ENCODE peak calls at places on chromosome 7, in four cellular contexts. One of them, this sample, is unnamed.

GRCh38 chr7:155166673-155167370 is 96.7 kb downstream of the HTR5A start:
- DNase-seq in fibroblast of lung: peak; percentile 99
- DNase-seq in SK-N-SH: no peak
- DNase-seq in PC-9: peak; percentile 41
- DNase-seq in this sample: no peak

GRCh38 chr7:120334475-120334874 is 61.5 kb downstream of the KCND2 start:
- DNase-seq in PC-9: no peak
- DNase-seq in SK-N-SH: no peak
- DNase-seq in fibroblast of lung: no peak
- DNase-seq in this sample: no peak

GRCh38 chr7:94514140-94514889 is 4.7 kb downstream of the CASD1 start:
- DNase-seq in PC-9: no peak
- DNase-seq in fibroblast of lung: no peak
- DNase-seq in SK-N-SH: no peak
- DNase-seq in this sample: no peak

GRCh38 chr7:20393021-20394015 is 62.6 kb downstream of the ITGB8 start:
- DNase-seq in fibroblast of lung: no peak
- DNase-seq in PC-9: no peak
- DNase-seq in SK-N-SH: no peak
- DNase-seq in this sample: no peak

GRCh38 chr7:125695631-125696030 is 766.0 kb upstream of the POT1 start:
- DNase-seq in PC-9: no peak
- DNase-seq in fibroblast of lung: no peak
- DNase-seq in SK-N-SH: peak; percentile 45
- DNase-seq in this sample: no peak

GRCh38 chr7:141276031-141276430 is 202.2 kb downstream of the TMEM178B start:
- DNase-seq in fibroblast of lung: no peak
- DNase-seq in SK-N-SH: no peak
- DNase-seq in PC-9: no peak
- DNase-seq in this sample: no peak

GRCh38 chr7:154928136-154929005 is 74.6 kb downstream of the PAXIP1 start:
- DNase-seq in SK-N-SH: peak; percentile 58
- DNase-seq in fibroblast of lung: peak; percentile 98
- DNase-seq in PC-9: peak; percentile 50
- DNase-seq in this sample: no peak

GRCh38 chr7:101877882-101878591 is 60.6 kb downstream of the CUX1 start:
- DNase-seq in PC-9: no peak
- DNase-seq in fibroblast of lung: no peak
- DNase-seq in SK-N-SH: no peak
- DNase-seq in this sample: no peak

DNA sequence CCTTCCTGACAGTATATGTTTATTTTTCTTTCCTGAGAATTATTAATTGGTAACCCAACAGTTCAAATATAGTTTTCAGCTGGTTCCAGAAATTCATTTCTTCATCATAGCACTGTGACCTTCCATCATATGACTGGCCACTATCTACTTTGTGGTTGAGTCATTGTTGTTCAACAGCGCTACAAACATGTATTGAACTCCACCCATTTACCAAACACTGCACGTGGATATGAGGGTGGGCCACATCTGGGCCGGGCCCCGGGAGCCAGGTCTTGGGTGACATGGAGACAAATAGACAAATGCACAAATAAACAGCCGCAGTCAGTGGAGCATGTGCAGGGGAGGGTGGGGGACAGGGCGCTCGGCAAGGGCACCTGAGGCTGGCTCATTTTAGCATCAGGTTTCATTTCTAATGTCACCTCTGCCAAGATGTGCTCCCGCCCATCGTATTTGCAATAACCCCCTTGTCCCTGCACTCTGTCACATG is 24.0 kb upstream of the EEPD1 start:
- DNase-seq in SK-N-SH: no peak
- DNase-seq in PC-9: peak; percentile 71
- DNase-seq in fibroblast of lung: peak; percentile 94
- DNase-seq in this sample: no peak
- H2AFZ ChIP-seq in SK-N-SH: no peak overlapping the region
- H2AFZ ChIP-seq in PC-9: peak overlapping the region; percentile 66
- H2AFZ ChIP-seq in fibroblast of lung: no peak overlapping the region
- H2AFZ ChIP-seq in this sample: no peak overlapping the region

DNA sequence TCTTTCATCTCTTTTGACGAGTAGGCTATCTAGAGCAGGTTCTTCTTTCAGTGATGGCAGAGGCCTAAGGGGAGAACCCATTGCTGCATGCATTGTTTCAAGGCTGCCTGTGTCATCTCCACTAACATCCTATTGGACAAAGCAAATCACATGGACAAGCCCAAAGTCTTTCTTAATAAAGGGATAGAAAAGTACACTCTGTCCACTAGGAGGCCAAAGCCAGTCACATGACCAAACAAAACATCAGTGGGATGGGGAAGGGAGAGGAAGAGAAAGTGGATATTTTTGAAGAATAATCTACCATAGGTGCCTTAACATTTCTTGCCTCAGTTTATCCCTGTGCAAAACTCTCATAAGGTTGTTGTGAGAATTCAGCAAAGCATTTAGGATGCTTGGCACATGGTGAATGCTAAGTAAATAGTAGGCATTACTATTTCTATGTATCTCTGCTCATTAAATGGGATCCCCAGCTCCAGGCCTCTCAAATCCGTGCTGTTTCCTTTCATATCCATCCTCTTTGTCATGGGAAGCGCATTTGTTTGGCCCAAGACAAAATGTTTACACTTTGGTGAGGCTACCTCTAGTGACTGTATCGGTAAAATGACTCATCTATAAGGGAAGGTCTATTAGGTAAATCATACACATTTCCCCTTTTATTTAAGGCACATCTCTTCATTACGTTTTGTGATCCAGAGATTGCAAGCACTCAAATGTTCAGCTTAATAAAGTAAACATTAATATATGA is 16.7 kb upstream of the CADPS2 start:
- DNase-seq in SK-N-SH: peak; percentile 22
- DNase-seq in PC-9: no peak
- DNase-seq in fibroblast of lung: no peak
- DNase-seq in this sample: no peak
- H2AFZ ChIP-seq in SK-N-SH: no peak overlapping the region
- H2AFZ ChIP-seq in PC-9: no peak overlapping the region
- H2AFZ ChIP-seq in fibroblast of lung: no peak overlapping the region
- H2AFZ ChIP-seq in this sample: no peak overlapping the region

DNA sequence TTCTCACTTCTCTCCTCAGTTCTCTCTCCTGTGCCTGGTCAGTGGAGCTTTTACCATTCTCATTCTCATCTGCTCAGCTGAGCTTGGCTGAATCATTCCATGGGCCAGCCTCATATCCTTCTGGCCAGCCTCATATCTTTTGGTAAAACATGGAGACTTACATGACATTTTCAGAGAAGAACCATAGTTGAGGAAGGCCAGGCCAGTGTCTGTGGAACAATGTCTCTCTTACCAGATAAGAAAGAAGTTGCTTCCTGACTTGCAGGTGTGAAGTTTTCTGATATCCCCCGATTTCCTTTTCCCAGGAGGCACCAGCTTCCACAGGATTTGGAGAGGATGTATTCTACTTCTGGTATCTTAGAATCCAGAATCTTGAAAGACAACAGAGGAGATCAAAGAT is 24.7 kb downstream of the ST7 start:
- DNase-seq in fibroblast of lung: no peak
- DNase-seq in PC-9: no peak
- DNase-seq in SK-N-SH: no peak
- DNase-seq in this sample: no peak
- H2AFZ ChIP-seq in fibroblast of lung: no peak overlapping the region
- H2AFZ ChIP-seq in PC-9: no peak overlapping the region
- H2AFZ ChIP-seq in SK-N-SH: no peak overlapping the region
- H2AFZ ChIP-seq in this sample: no peak overlapping the region

GRCh38 chr7:44217133-44217714 is 16.4 kb downstream of the YKT6 start:
- DNase-seq in SK-N-SH: peak; percentile 41
- DNase-seq in fibroblast of lung: no peak
- DNase-seq in PC-9: no peak
- DNase-seq in this sample: no peak

GRCh38 chr7:44215531-44215930 is 14.8 kb downstream of the YKT6 start:
- DNase-seq in fibroblast of lung: no peak
- DNase-seq in PC-9: no peak
- DNase-seq in SK-N-SH: peak; percentile 38
- DNase-seq in this sample: no peak

GRCh38 chr7:44217852-44218402 is 17.1 kb downstream of the YKT6 start:
- DNase-seq in fibroblast of lung: no peak
- DNase-seq in PC-9: no peak
- DNase-seq in SK-N-SH: peak; percentile 43
- DNase-seq in this sample: no peak

GRCh38 chr7:44216521-44217030 is 15.8 kb downstream of the YKT6 start:
- DNase-seq in SK-N-SH: peak; percentile 56
- DNase-seq in fibroblast of lung: no peak
- DNase-seq in PC-9: no peak
- DNase-seq in this sample: peak; percentile 28

DNA sequence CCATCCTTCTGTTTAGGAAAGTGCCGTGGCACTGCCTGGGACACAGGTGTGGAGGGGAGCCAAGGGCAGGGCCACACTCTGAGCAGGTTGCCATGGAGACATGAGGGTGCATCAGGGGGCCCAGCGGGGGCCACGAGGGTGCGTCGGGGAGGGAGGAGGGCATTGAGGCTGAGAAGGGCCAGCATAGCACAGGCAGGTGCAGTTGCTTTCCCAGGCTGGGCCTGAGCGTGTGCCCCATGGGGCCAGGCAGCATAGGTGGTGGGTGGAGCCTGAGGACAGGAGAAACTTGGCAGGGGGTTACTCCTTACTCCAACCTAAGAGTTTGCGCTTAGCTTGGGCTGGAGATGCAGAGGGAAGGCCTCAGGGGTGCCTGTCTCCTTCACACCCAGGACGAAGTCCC is 15.2 kb downstream of the YKT6 start:
- DNase-seq in fibroblast of lung: no peak
- DNase-seq in SK-N-SH: peak; percentile 32
- DNase-seq in PC-9: no peak
- DNase-seq in this sample: no peak
- H2AFZ ChIP-seq in fibroblast of lung: no peak overlapping the region
- H2AFZ ChIP-seq in SK-N-SH: no peak overlapping the region
- H2AFZ ChIP-seq in PC-9: no peak overlapping the region
- H2AFZ ChIP-seq in this sample: no peak overlapping the region

GRCh38 chr7:99194301-99194700 is 13.6 kb downstream of the KPNA7 start:
- DNase-seq in SK-N-SH: no peak
- DNase-seq in fibroblast of lung: no peak
- DNase-seq in PC-9: no peak
- DNase-seq in this sample: no peak

GRCh38 chr7:99197498-99197897 is 10.4 kb downstream of the KPNA7 start:
- DNase-seq in PC-9: no peak
- DNase-seq in fibroblast of lung: no peak
- DNase-seq in SK-N-SH: no peak
- DNase-seq in this sample: no peak

GRCh38 chr7:99196536-99197288 is 11.2 kb downstream of the KPNA7 start:
- DNase-seq in SK-N-SH: no peak
- DNase-seq in fibroblast of lung: peak; percentile 19
- DNase-seq in PC-9: no peak
- DNase-seq in this sample: no peak

GRCh38 chr7:99193527-99194214 is 14.2 kb downstream of the KPNA7 start:
- DNase-seq in fibroblast of lung: peak; percentile 8
- DNase-seq in SK-N-SH: no peak
- DNase-seq in PC-9: no peak
- DNase-seq in this sample: no peak

GRCh38 chr7:99195867-99196266 is 12.0 kb downstream of the KPNA7 start:
- DNase-seq in PC-9: no peak
- DNase-seq in fibroblast of lung: no peak
- DNase-seq in SK-N-SH: no peak
- DNase-seq in this sample: no peak
- H2AFZ ChIP-seq in PC-9: no peak overlapping the region
- H2AFZ ChIP-seq in fibroblast of lung: no peak overlapping the region
- H2AFZ ChIP-seq in SK-N-SH: no peak overlapping the region
- H2AFZ ChIP-seq in this sample: no peak overlapping the region

DNA sequence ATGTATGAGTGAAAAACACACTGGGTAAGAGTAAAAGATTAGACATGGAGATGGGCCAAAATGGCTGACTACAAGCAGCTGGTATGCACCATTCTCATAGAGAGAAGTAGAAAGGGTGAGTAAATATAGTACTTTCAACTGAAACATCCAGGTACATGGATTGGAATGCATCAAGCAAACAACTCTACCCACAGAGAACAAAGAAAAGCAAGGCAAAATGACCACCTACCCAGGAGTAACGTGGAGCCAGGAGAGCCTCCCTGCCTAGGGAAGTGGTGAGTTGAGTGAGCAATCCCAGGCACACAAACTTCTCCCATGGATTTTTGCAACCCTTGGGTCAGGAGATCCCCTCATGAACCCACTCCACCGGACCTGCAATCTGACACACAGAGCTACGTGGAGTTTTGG is 212.8 kb downstream of the PTN start:
- DNase-seq in fibroblast of lung: peak; percentile 47
- DNase-seq in PC-9: peak; percentile 53
- DNase-seq in SK-N-SH: no peak
- DNase-seq in this sample: no peak
- H2AFZ ChIP-seq in fibroblast of lung: peak overlapping the region; percentile 38
- H2AFZ ChIP-seq in PC-9: peak overlapping the region; percentile 50
- H2AFZ ChIP-seq in SK-N-SH: peak overlapping the region; percentile 53
- H2AFZ ChIP-seq in this sample: no peak overlapping the region

GRCh38 chr7:77504951-77505350 is 32.1 kb upstream of the PTPN12 start:
- DNase-seq in fibroblast of lung: no peak
- DNase-seq in SK-N-SH: no peak
- DNase-seq in PC-9: no peak
- DNase-seq in this sample: no peak
- H2AFZ ChIP-seq in fibroblast of lung: no peak overlapping the region
- H2AFZ ChIP-seq in SK-N-SH: no peak overlapping the region
- H2AFZ ChIP-seq in PC-9: no peak overlapping the region
- H2AFZ ChIP-seq in this sample: no peak overlapping the region